ENCODE peak calls at places on chromosome 14, in four cellular contexts. C is EH; G is naive thymus-derived CD8-positive, alpha-beta T cell; F is aorta. A is an unnamed sample.

GRCh38 chr14:103523583-103523969 is 946 bp upstream of the CKB start:
- DNase-seq in C (no peak), G (no peak), F (no peak), A (no peak)

GRCh38 chr14:98578204-98578603 is 693.8 kb downstream of the BCL11B start:
- DNase-seq in C (no peak), G (no peak), F (no peak), A (no peak)

GRCh38 chr14:91138511-91139359 is 24.9 kb downstream of the DGLUCY start:
- DNase-seq in C (peak), G (peak), F (no peak), A (peak)

GRCh38 chr14:28577187-28577586 is 189.4 kb upstream of the FOXG1 start:
- DNase-seq in C (no peak), G (no peak), F (no peak), A (no peak)

GRCh38 chr14:32078794-32079663 is 1.9 kb downstream of the ARHGAP5 start:
- DNase-seq in C (peak), G (no peak), F (no peak), A (no peak)

GRCh38 chr14:69214376-69214775 is 23.1 kb downstream of the EXD2 start:
- DNase-seq in C (no peak), G (no peak), F (no peak), A (no peak)

GRCh38 chr14:60125918-60126317 is 34.2 kb downstream of the PCNX4 start:
- DNase-seq in C (peak), G (no peak), F (no peak), A (no peak)

GRCh38 chr14:69299286-69300035 is 39.5 kb downstream of the GALNT16 start:
- DNase-seq in C (no peak), G (no peak), F (no peak), A (no peak)

GRCh38 chr14:95504135-95505029 is 12.1 kb downstream of the SYNE3 start:
- DNase-seq in C (peak), G (no peak), F (peak), A (no peak)

GRCh38 chr14:55454264-55455151 is 14.1 kb upstream of the TBPL2 start:
- DNase-seq in C (peak), G (no peak), F (peak), A (no peak)

GRCh38 chr14:23376477-23377200 is at the start of gene CMTM5:
- DNase-seq in C (no peak), G (no peak), F (no peak), A (no peak)

GRCh38 chr14:68938515-68939423 is 40.3 kb downstream of the ACTN1 start:
- DNase-seq in C (peak), G (no peak), F (peak), A (no peak)

GRCh38 chr14:25400607-25401206 is 350.8 kb upstream of the STXBP6 start:
- DNase-seq in C (peak), G (no peak), F (no peak), A (peak)

GRCh38 chr14:66398437-66398836 is 87.7 kb upstream of the CCDC196 start:
- DNase-seq in C (no peak), G (no peak), F (no peak), A (no peak)

GRCh38 chr14:101372494-101372813 is 188.8 kb upstream of the DIO3 start:
- DNase-seq in C (no peak), G (no peak), F (no peak), A (no peak)

GRCh38 chr14:103188691-103189480 is 65.6 kb downstream of the TNFAIP2 start:
- DNase-seq in C (peak), G (peak), F (no peak), A (peak)

A was measured in effector CD4-positive, alpha-beta T cell.